ENCODE peak calls at places on chromosomes 7 and 10, in five cellular contexts. One of them, this sample, is unnamed.

GRCh38 chr7:11212080-11212711 is 238.5 kb downstream of the PHF14 start:
- DNase-seq in psoas muscle: no peak
- DNase-seq in NCI-H187 treated with DMSO at 0.1 percent for 48 hours: peak
- DNase-seq in NCI-H1436: peak
- DNase-seq in non-pigmented ciliary epithelial cell: peak
- DNase-seq in this sample: peak

GRCh38 chr7:156654511-156655231 is 14.1 kb downstream of the RNF32 start:
- DNase-seq in psoas muscle: no peak
- DNase-seq in NCI-H187 treated with DMSO at 0.1 percent for 48 hours: no peak
- DNase-seq in NCI-H1436: no peak
- DNase-seq in non-pigmented ciliary epithelial cell: no peak
- DNase-seq in this sample: no peak

GRCh38 chr7:141232286-141233051 is 158.6 kb downstream of the TMEM178B start:
- DNase-seq in psoas muscle: no peak
- DNase-seq in NCI-H187 treated with DMSO at 0.1 percent for 48 hours: no peak
- DNase-seq in NCI-H1436: no peak
- DNase-seq in non-pigmented ciliary epithelial cell: no peak
- DNase-seq in this sample: no peak

GRCh38 chr7:105457619-105458018 is 64.5 kb downstream of the PUS7 start:
- DNase-seq in psoas muscle: no peak
- DNase-seq in NCI-H187 treated with DMSO at 0.1 percent for 48 hours: no peak
- DNase-seq in NCI-H1436: no peak
- DNase-seq in non-pigmented ciliary epithelial cell: no peak
- DNase-seq in this sample: no peak

GRCh38 chr7:63067897-63068585 is 930.6 kb upstream of the ZNF722 start:
- DNase-seq in psoas muscle: no peak
- DNase-seq in NCI-H187 treated with DMSO at 0.1 percent for 48 hours: no peak
- DNase-seq in NCI-H1436: no peak
- DNase-seq in non-pigmented ciliary epithelial cell: no peak
- DNase-seq in this sample: no peak

GRCh38 chr7:156456503-156457115 is 184.0 kb upstream of the RNF32 start:
- DNase-seq in psoas muscle: no peak
- DNase-seq in NCI-H187 treated with DMSO at 0.1 percent for 48 hours: no peak
- DNase-seq in NCI-H1436: no peak
- DNase-seq in non-pigmented ciliary epithelial cell: no peak
- DNase-seq in this sample: peak

GRCh38 chr10:96038476-96039387 is 4.7 kb upstream of the CCNJ start:
- DNase-seq in psoas muscle: no peak
- DNase-seq in NCI-H187 treated with DMSO at 0.1 percent for 48 hours: no peak
- DNase-seq in NCI-H1436: no peak
- DNase-seq in non-pigmented ciliary epithelial cell: no peak
- DNase-seq in this sample: no peak

GRCh38 chr10:79936625-79937255 is 12.2 kb downstream of the SFTPD start:
- DNase-seq in psoas muscle: no peak
- DNase-seq in NCI-H187 treated with DMSO at 0.1 percent for 48 hours: no peak
- DNase-seq in NCI-H1436: no peak
- DNase-seq in non-pigmented ciliary epithelial cell: no peak
- DNase-seq in this sample: no peak

GRCh38 chr7:133789951-133790350 is 337.2 kb upstream of the LRGUK start:
- DNase-seq in psoas muscle: no peak
- DNase-seq in NCI-H187 treated with DMSO at 0.1 percent for 48 hours: peak
- DNase-seq in NCI-H1436: no peak
- DNase-seq in non-pigmented ciliary epithelial cell: no peak
- DNase-seq in this sample: no peak

GRCh38 chr10:91022924-91023707 is 102.2 kb upstream of the ANKRD1 start:
- DNase-seq in psoas muscle: no peak
- DNase-seq in NCI-H187 treated with DMSO at 0.1 percent for 48 hours: no peak
- DNase-seq in NCI-H1436: no peak
- DNase-seq in non-pigmented ciliary epithelial cell: no peak
- DNase-seq in this sample: no peak

This sample was measured in mucosa of descending colon.